ENCODE peak calls at places on chromosomes 5 and 9, in six cellular contexts. F is HEK293T; Q is EH; R is brain microvascular endothelial cell; W is upper lobe of right lung; H is naive thymus-derived CD4-positive, alpha-beta T cell. L is an unnamed sample.

GRCh38 chr5:34550255-34550654 is 105.9 kb upstream of the RAI14 start:
- DNase-seq in R (no peak), W (no peak), H (no peak), Q (no peak), F (no peak), L (no peak)

GRCh38 chr5:169299146-169299545 is 1.8 kb downstream of the SLIT3 start:
- DNase-seq in H (no peak), W (no peak), Q (no peak), F (no peak), R (no peak), L (no peak)

GRCh38 chr9:91711755-91712591 is 238.1 kb downstream of the ROR2 start:
- DNase-seq in R (no peak), W (no peak), Q (peak; percentile 7), H (peak; percentile 35), F (no peak), L (peak; percentile 32)

GRCh38 chr9:37290881-37291485 is 131.5 kb upstream of the GRHPR start:
- DNase-seq in W (no peak), Q (peak; percentile 87), R (peak; percentile 28), F (no peak), H (no peak), L (peak; percentile 86)

GRCh38 chr5:159139787-159140186 is 40.1 kb upstream of the EBF1 start:
- DNase-seq in R (no peak), W (no peak), Q (no peak), H (no peak), F (no peak), L (no peak)

GRCh38 chr5:135054546-135054945 is 20.5 kb upstream of the PITX1 start:
- DNase-seq in F (no peak), Q (no peak), H (no peak), R (no peak), W (no peak), L (no peak)

GRCh38 chr5:129631946-129632345 is 115.9 kb upstream of the MINAR2 start:
- DNase-seq in Q (peak; percentile 9), R (peak; percentile 1), W (no peak), H (no peak), F (no peak), L (peak; percentile 51)

GRCh38 chr5:39604491-39604890 is 179.7 kb upstream of the DAB2 start:
- DNase-seq in R (no peak), W (no peak), H (no peak), Q (no peak), F (no peak), L (no peak)

GRCh38 chr9:34744295-34745221 is 34.6 kb upstream of the CCL21 start:
- DNase-seq in H (no peak), F (no peak), R (peak; percentile 29), Q (peak; percentile 16), W (no peak), L (peak; percentile 99)

GRCh38 chr5:84092738-84093137 is 291.9 kb downstream of the EDIL3 start:
- DNase-seq in Q (peak; percentile 15), W (no peak), F (no peak), H (no peak), R (no peak), L (no peak)

GRCh38 chr5:55160493-55161209 is 680 bp downstream of the GPX8 start:
- DNase-seq in F (peak; percentile 64), W (no peak), R (peak; percentile 94), Q (peak; percentile 97), H (no peak), L (peak; percentile 91)

GRCh38 chr5:158976035-158976434 is 123.7 kb downstream of the EBF1 start:
- DNase-seq in Q (peak; percentile 88), F (no peak), R (peak; percentile 47), H (no peak), W (no peak), L (peak; percentile 75)

L was measured in epithelial cell of esophagus.